ENCODE peak calls at places on chromosomes 5 and 9, in six cellular contexts. One of them, this sample, is unnamed.

GRCh38 chr9:89887286-89887685 is 282.5 kb downstream of the GADD45G start:
- DNase-seq in GM12891: no peak
- DNase-seq in SK-N-SH: no peak
- DNase-seq in HCT116: no peak
- DNase-seq in K562: no peak
- DNase-seq in breast epithelium: peak; percentile 35
- DNase-seq in this sample: no peak

GRCh38 chr5:6732634-6733410 is 19.6 kb downstream of the TENT4A start:
- DNase-seq in GM12891: no peak
- DNase-seq in SK-N-SH: peak; percentile 52
- DNase-seq in HCT116: no peak
- DNase-seq in K562: no peak
- DNase-seq in breast epithelium: no peak
- DNase-seq in this sample: no peak

GRCh38 chr9:561430-561829 is 280.1 kb upstream of the DMRT1 start:
- DNase-seq in GM12891: no peak
- DNase-seq in SK-N-SH: no peak
- DNase-seq in HCT116: no peak
- DNase-seq in K562: no peak
- DNase-seq in breast epithelium: no peak
- DNase-seq in this sample: peak; percentile 77

GRCh38 chr5:154779105-154779504 is 23.9 kb downstream of the LARP1 start:
- DNase-seq in GM12891: no peak
- DNase-seq in SK-N-SH: no peak
- DNase-seq in HCT116: peak; percentile 57
- DNase-seq in K562: no peak
- DNase-seq in breast epithelium: no peak
- DNase-seq in this sample: no peak

GRCh38 chr5:177361418-177362101 is 3.8 kb downstream of the RGS14 start:
- DNase-seq in GM12891: no peak
- DNase-seq in SK-N-SH: no peak
- DNase-seq in HCT116: no peak
- DNase-seq in K562: no peak
- DNase-seq in breast epithelium: no peak
- DNase-seq in this sample: no peak

GRCh38 chr5:128674837-128675446 is 136.9 kb upstream of the FBN2 start:
- DNase-seq in GM12891: peak; percentile 6
- DNase-seq in SK-N-SH: peak; percentile 41
- DNase-seq in HCT116: peak; percentile 50
- DNase-seq in K562: peak; percentile 38
- DNase-seq in breast epithelium: no peak
- DNase-seq in this sample: no peak

GRCh38 chr5:83718195-83718825 is 2.3 kb downstream of the HAPLN1 start:
- DNase-seq in GM12891: peak; percentile 20
- DNase-seq in SK-N-SH: peak; percentile 66
- DNase-seq in HCT116: peak; percentile 59
- DNase-seq in K562: peak; percentile 59
- DNase-seq in breast epithelium: no peak
- DNase-seq in this sample: peak; percentile 72

GRCh38 chr5:99379187-99379586 is 450.4 kb upstream of the CHD1 start:
- DNase-seq in GM12891: no peak
- DNase-seq in SK-N-SH: no peak
- DNase-seq in HCT116: no peak
- DNase-seq in K562: no peak
- DNase-seq in breast epithelium: no peak
- DNase-seq in this sample: no peak

GRCh38 chr5:143428155-143428554 is 24.7 kb upstream of the NR3C1 start:
- DNase-seq in GM12891: no peak
- DNase-seq in SK-N-SH: no peak
- DNase-seq in HCT116: no peak
- DNase-seq in K562: no peak
- DNase-seq in breast epithelium: no peak
- DNase-seq in this sample: no peak

GRCh38 chr9:129141066-129142041 is 30.1 kb downstream of the PTPA start:
- DNase-seq in GM12891: no peak
- DNase-seq in SK-N-SH: no peak
- DNase-seq in HCT116: no peak
- DNase-seq in K562: peak; percentile 60
- DNase-seq in breast epithelium: no peak
- DNase-seq in this sample: no peak

GRCh38 chr5:172173771-172174170 is 14.3 kb downstream of the STK10 start:
- DNase-seq in GM12891: no peak
- DNase-seq in SK-N-SH: no peak
- DNase-seq in HCT116: no peak
- DNase-seq in K562: no peak
- DNase-seq in breast epithelium: no peak
- DNase-seq in this sample: no peak

GRCh38 chr5:105821800-105822199 is 1848.9 kb downstream of the EFNA5 start:
- DNase-seq in GM12891: no peak
- DNase-seq in SK-N-SH: no peak
- DNase-seq in HCT116: no peak
- DNase-seq in K562: no peak
- DNase-seq in breast epithelium: no peak
- DNase-seq in this sample: no peak

GRCh38 chr5:159504106-159504856 is 174.0 kb upstream of the IL12B start:
- DNase-seq in GM12891: no peak
- DNase-seq in SK-N-SH: no peak
- DNase-seq in HCT116: no peak
- DNase-seq in K562: no peak
- DNase-seq in breast epithelium: no peak
- DNase-seq in this sample: no peak

GRCh38 chr5:90902681-90903386 is 344.2 kb downstream of the ADGRV1 start:
- DNase-seq in GM12891: no peak
- DNase-seq in SK-N-SH: no peak
- DNase-seq in HCT116: no peak
- DNase-seq in K562: no peak
- DNase-seq in breast epithelium: no peak
- DNase-seq in this sample: peak; percentile 67

GRCh38 chr5:43649256-43649655 is 46.3 kb downstream of the NNT start:
- DNase-seq in GM12891: no peak
- DNase-seq in SK-N-SH: no peak
- DNase-seq in HCT116: no peak
- DNase-seq in K562: no peak
- DNase-seq in breast epithelium: no peak
- DNase-seq in this sample: no peak

GRCh38 chr5:62578540-62578939 is at the start of gene LRRC70:
- DNase-seq in GM12891: peak; percentile 9
- DNase-seq in SK-N-SH: no peak
- DNase-seq in HCT116: no peak
- DNase-seq in K562: peak; percentile 36
- DNase-seq in breast epithelium: no peak
- DNase-seq in this sample: peak; percentile 64

GRCh38 chr5:98775962-98776687 is 2.7 kb downstream of the RGMB start:
- DNase-seq in GM12891: no peak
- DNase-seq in SK-N-SH: no peak
- DNase-seq in HCT116: no peak
- DNase-seq in K562: no peak
- DNase-seq in breast epithelium: no peak
- DNase-seq in this sample: no peak

GRCh38 chr5:1213508-1214162 is 11.5 kb upstream of the SLC6A18 start:
- DNase-seq in GM12891: no peak
- DNase-seq in SK-N-SH: no peak
- DNase-seq in HCT116: no peak
- DNase-seq in K562: no peak
- DNase-seq in breast epithelium: no peak
- DNase-seq in this sample: no peak

GRCh38 chr9:125829743-125830142 is 82.6 kb downstream of the PBX3 start:
- DNase-seq in GM12891: no peak
- DNase-seq in SK-N-SH: peak; percentile 36
- DNase-seq in HCT116: no peak
- DNase-seq in K562: no peak
- DNase-seq in breast epithelium: no peak
- DNase-seq in this sample: no peak

DNA sequence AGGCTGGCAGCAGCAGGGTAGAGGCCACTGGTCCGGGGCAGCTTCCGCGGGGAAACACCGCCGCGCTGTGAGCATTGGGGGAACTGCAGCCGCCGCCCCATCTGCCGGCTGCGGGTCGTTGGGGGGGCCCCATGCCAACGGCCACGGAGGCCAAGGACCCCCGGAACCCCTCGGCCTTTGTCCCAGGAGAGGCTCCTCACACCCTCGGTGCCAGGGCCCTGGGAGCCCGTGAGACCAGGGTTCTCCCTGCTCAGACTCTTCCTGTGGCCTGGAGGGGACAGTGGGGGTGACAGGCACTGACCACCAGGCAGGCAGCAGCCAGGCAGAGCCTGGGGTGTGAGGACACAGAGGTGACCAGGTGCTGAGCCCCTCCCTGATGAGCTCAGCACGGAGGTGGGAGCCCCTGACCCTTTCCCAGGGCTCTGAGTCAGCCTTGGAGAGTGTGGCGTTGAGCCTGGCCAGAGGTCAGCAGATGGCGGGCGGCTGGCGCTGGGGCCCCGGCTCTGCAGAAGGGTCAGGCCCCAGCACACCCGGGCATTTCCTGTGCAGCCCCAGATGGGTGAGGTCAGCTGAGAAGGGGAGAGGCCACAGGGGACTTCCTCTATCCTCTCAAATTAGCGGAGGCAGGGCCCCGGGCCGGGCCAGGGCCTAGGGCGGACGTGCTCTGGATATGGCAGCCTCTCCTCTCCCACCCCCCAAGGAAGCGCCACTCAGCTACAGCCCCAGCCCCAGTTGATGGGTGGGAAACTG is 17.9 kb upstream of the EGFL7 start:
- DNase-seq in GM12891: peak; percentile 94
- DNase-seq in SK-N-SH: peak; percentile 70
- DNase-seq in HCT116: peak; percentile 42
- DNase-seq in K562: peak; percentile 78
- DNase-seq in breast epithelium: peak; percentile 78
- DNase-seq in this sample: no peak
- TF ChIP-seq POLR2AphosphoS5 in GM12891: no peak
- TF ChIP-seq POLR2AphosphoS5 in SK-N-SH: no peak
- TF ChIP-seq POLR2AphosphoS5 in HCT116: no peak
- TF ChIP-seq POLR2AphosphoS5 in K562: no peak
- TF ChIP-seq POLR2AphosphoS5 in breast epithelium: peak; percentile 48
- TF ChIP-seq POLR2AphosphoS5 in this sample: no peak

DNA sequence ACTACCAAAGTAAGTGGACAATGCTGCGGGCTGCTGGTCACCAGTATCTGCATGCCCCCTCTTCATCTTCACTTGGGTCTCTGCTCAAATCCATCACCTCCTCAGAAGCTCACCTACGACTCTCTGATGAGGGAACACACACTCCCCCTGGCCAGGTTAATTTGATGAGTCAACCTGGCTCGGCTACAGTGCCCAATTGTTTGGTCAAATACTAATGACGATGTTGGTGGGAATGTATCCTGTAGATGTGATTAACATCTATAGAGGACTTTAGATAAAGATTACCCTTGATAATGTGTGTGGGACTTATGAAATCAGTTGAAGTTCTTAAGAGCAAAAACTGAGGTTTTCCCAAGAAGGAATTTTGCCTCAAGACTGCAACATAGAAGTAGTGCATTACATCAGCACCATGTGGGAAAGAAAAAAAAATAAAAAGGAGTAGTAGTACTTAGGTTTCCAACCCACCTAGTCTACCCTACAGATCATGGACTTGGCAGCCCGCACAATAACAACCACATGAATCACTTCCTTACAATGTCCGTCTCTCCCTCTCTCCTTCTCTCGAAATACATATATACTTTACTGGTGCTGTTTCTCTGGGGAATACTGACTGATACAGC is 467.3 kb downstream of the DNAH5 start:
- DNase-seq in GM12891: no peak
- DNase-seq in SK-N-SH: no peak
- DNase-seq in HCT116: no peak
- DNase-seq in K562: no peak
- DNase-seq in breast epithelium: no peak
- DNase-seq in this sample: no peak
- TF ChIP-seq POLR2AphosphoS5 in GM12891: no peak
- TF ChIP-seq POLR2AphosphoS5 in SK-N-SH: no peak
- TF ChIP-seq POLR2AphosphoS5 in HCT116: no peak
- TF ChIP-seq POLR2AphosphoS5 in K562: no peak
- TF ChIP-seq POLR2AphosphoS5 in breast epithelium: no peak
- TF ChIP-seq POLR2AphosphoS5 in this sample: no peak

GRCh38 chr5:134171972-134172371 is 4.8 kb downstream of the SKP1 start:
- DNase-seq in GM12891: no peak
- DNase-seq in SK-N-SH: no peak
- DNase-seq in HCT116: no peak
- DNase-seq in K562: no peak
- DNase-seq in breast epithelium: no peak
- DNase-seq in this sample: no peak

GRCh38 chr5:134175874-134176522 is 752 bp downstream of the SKP1 start:
- DNase-seq in GM12891: no peak
- DNase-seq in SK-N-SH: no peak
- DNase-seq in HCT116: no peak
- DNase-seq in K562: peak; percentile 50
- DNase-seq in breast epithelium: peak; percentile 56
- DNase-seq in this sample: no peak

GRCh38 chr5:134174841-134175839 is 1.6 kb downstream of the SKP1 start:
- DNase-seq in GM12891: no peak
- DNase-seq in SK-N-SH: peak; percentile 32
- DNase-seq in HCT116: no peak
- DNase-seq in K562: peak; percentile 44
- DNase-seq in breast epithelium: no peak
- DNase-seq in this sample: no peak

GRCh38 chr5:134176523-134177196 is at the start of gene SKP1:
- DNase-seq in GM12891: peak; percentile 82
- DNase-seq in SK-N-SH: peak; percentile 94
- DNase-seq in HCT116: peak; percentile 59
- DNase-seq in K562: peak; percentile 93
- DNase-seq in breast epithelium: peak; percentile 85
- DNase-seq in this sample: peak; percentile 44

DNA sequence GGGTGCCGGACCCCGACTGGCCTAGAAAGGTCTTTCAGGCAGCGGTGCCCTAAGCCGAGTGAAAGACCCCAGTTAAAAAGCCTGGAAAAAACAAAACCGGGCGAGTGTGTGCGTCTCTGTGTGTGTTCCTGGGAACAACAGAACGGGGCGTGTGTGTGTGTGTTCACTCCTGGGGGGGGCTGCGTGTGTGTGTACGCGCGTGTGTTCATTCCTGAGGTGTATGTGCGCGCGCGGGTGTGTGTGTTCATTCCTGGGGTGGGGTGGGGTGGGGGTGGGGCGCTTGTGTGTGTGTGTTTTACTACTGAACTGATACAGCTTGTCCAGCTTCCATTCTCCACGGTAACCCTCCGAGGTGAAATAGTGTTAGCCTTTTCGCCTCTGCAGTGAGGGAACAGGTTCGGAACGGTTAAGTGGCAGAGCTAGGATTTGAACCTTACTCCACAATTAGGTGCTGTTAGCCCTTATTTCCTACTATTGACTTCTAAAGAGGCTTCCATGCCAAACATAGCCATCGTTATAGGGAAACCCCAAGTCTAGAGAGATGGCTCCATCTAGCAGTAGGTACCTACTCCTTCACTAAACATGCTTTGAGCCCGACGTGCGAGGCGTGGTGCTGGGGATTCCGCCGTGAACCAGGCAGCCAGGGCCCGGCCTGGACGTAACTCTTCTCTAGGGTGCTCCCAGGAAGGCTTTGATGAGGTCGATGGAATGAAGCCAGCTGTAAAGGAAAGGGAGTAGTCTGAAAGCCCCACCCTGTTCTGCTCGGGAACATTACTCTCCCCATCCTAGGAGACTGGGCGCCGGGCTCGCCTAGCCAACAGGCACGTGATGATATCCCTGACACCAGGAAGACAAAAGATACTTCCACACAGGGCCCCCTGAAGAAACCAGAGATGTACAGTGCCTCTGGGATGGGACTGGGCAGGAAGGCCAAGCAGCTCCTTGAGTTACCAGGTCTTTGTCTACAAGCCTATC is 734 bp upstream of the SKP1 start:
- DNase-seq in GM12891: peak; percentile 28
- DNase-seq in SK-N-SH: peak; percentile 23
- DNase-seq in HCT116: peak; percentile 60
- DNase-seq in K562: peak; percentile 78
- DNase-seq in breast epithelium: no peak
- DNase-seq in this sample: no peak
- TF ChIP-seq POLR2AphosphoS5 in GM12891: no peak
- TF ChIP-seq POLR2AphosphoS5 in SK-N-SH: peak; percentile 9
- TF ChIP-seq POLR2AphosphoS5 in HCT116: peak; percentile 32
- TF ChIP-seq POLR2AphosphoS5 in K562: no peak
- TF ChIP-seq POLR2AphosphoS5 in breast epithelium: no peak
- TF ChIP-seq POLR2AphosphoS5 in this sample: peak; percentile 73

GRCh38 chr9:70477907-70478480 is 63.5 kb upstream of the KLF9 start:
- DNase-seq in GM12891: no peak
- DNase-seq in SK-N-SH: no peak
- DNase-seq in HCT116: no peak
- DNase-seq in K562: no peak
- DNase-seq in breast epithelium: no peak
- DNase-seq in this sample: no peak
- TF ChIP-seq POLR2AphosphoS5 in GM12891: no peak
- TF ChIP-seq POLR2AphosphoS5 in SK-N-SH: no peak
- TF ChIP-seq POLR2AphosphoS5 in HCT116: no peak
- TF ChIP-seq POLR2AphosphoS5 in K562: no peak
- TF ChIP-seq POLR2AphosphoS5 in breast epithelium: no peak
- TF ChIP-seq POLR2AphosphoS5 in this sample: no peak